ENCODE peak calls at places on chromosomes 7 and 10, in nine cellular contexts. B is BJ; N is activated CD4-positive, alpha-beta T cell treated with anti-CD3 and anti-CD28 coated beads for 48 hours; M is tibial artery; H is stimulated activated effector memory CD8-positive, alpha-beta T cell treated with anti-CD3 and anti-CD28 coated beads, Interleukin-12 subunit alpha, Interleukin-12 subunit beta, amount 100 ng/mL, for 72 hours; F is activated CD8-positive, alpha-beta memory T cell treated with anti-CD3 and anti-CD28 coated beads for 1 hour; I is stimulated activated CD4-positive, alpha-beta T cell treated with anti-CD3 and anti-CD28 coated beads, Interleukin-1b, Interleukin-23, amount 100 ng/mL, for 4 hours; Q is endothelial cell of umbilical vein; W is AG08395. Y is an unnamed sample.

GRCh38 chr10:99467236-99467999 is 37.0 kb upstream of the GOT1 start:
- DNase-seq in W (no peak), H (no peak), N (no peak), Q (peak), I (no peak), F (no peak), M (no peak), B (no peak), Y (no peak)

GRCh38 chr7:147937428-147937827 is 653.1 kb upstream of the C7orf33 start:
- DNase-seq in Q (no peak), F (no peak), W (no peak), N (no peak), H (no peak), B (no peak), M (no peak), I (no peak), Y (peak)

GRCh38 chr10:59805043-59805442 is 51.8 kb upstream of the MRLN start:
- DNase-seq in I (no peak), Q (no peak), N (peak), W (peak), B (no peak), H (no peak), M (no peak), F (no peak), Y (no peak)

GRCh38 chr7:84247591-84247990 is 53.0 kb upstream of the SEMA3A start:
- DNase-seq in W (no peak), B (no peak), I (no peak), M (no peak), N (no peak), Q (no peak), H (no peak), F (no peak), Y (no peak)

GRCh38 chr10:1257226-1257625 is 201.0 kb downstream of the WDR37 start:
- DNase-seq in B (no peak), F (no peak), Q (no peak), W (no peak), N (no peak), I (no peak), H (no peak), M (peak), Y (no peak)

GRCh38 chr10:57962839-57963238 is 304.9 kb downstream of the IPMK start:
- DNase-seq in B (no peak), W (no peak), I (no peak), F (no peak), H (no peak), M (no peak), N (no peak), Q (no peak), Y (no peak)

GRCh38 chr7:44213206-44213871 is 12.6 kb downstream of the YKT6 start:
- DNase-seq in I (no peak), F (no peak), M (peak), B (no peak), H (no peak), Q (no peak), N (no peak), W (no peak), Y (no peak)

GRCh38 chr10:113259841-113260240 is 293.0 kb upstream of the HABP2 start:
- DNase-seq in N (no peak), F (no peak), H (no peak), W (no peak), Q (no peak), I (no peak), M (no peak), B (no peak), Y (no peak)